ENCODE peak calls at places on chromosomes 11 and 22, in ten cellular contexts. One of them, this sample, is unnamed.

GRCh38 chr11:65425971-65426838 is 3.6 kb downstream of the NEAT1 start:
- DNase-seq in lung: no peak
- DNase-seq in body of pancreas: peak; percentile 47
- DNase-seq in cardiac muscle cell: peak; percentile 80
- DNase-seq in neural progenitor cell: no peak
- DNase-seq in adrenal gland: peak; percentile 30
- DNase-seq in HCT116: peak; percentile 42
- DNase-seq in CD4-positive, alpha-beta T cell: peak; percentile 32
- DNase-seq in right atrium auricular region: peak; percentile 34
- DNase-seq in esophagus muscularis mucosa: no peak
- DNase-seq in this sample: no peak

GRCh38 chr11:58616594-58616993 is 5.9 kb upstream of the CNTF start:
- DNase-seq in lung: no peak
- DNase-seq in body of pancreas: peak; percentile 74
- DNase-seq in cardiac muscle cell: peak; percentile 92
- DNase-seq in neural progenitor cell: no peak
- DNase-seq in adrenal gland: peak; percentile 84
- DNase-seq in HCT116: no peak
- DNase-seq in CD4-positive, alpha-beta T cell: no peak
- DNase-seq in right atrium auricular region: peak; percentile 66
- DNase-seq in esophagus muscularis mucosa: no peak
- DNase-seq in this sample: peak; percentile 55

GRCh38 chr22:35149149-35149548 is 83.2 kb downstream of the ISX start:
- DNase-seq in lung: no peak
- DNase-seq in body of pancreas: no peak
- DNase-seq in cardiac muscle cell: no peak
- DNase-seq in neural progenitor cell: no peak
- DNase-seq in adrenal gland: no peak
- DNase-seq in HCT116: no peak
- DNase-seq in CD4-positive, alpha-beta T cell: no peak
- DNase-seq in right atrium auricular region: no peak
- DNase-seq in esophagus muscularis mucosa: no peak
- DNase-seq in this sample: no peak

GRCh38 chr11:70537576-70538571 is 139.5 kb downstream of the CTTN start:
- DNase-seq in lung: no peak
- DNase-seq in body of pancreas: no peak
- DNase-seq in cardiac muscle cell: no peak
- DNase-seq in neural progenitor cell: no peak
- DNase-seq in adrenal gland: no peak
- DNase-seq in HCT116: no peak
- DNase-seq in CD4-positive, alpha-beta T cell: no peak
- DNase-seq in right atrium auricular region: no peak
- DNase-seq in esophagus muscularis mucosa: no peak
- DNase-seq in this sample: no peak

GRCh38 chr11:36027731-36028130 is 83.9 kb downstream of the LDLRAD3 start:
- DNase-seq in lung: no peak
- DNase-seq in body of pancreas: no peak
- DNase-seq in cardiac muscle cell: no peak
- DNase-seq in neural progenitor cell: no peak
- DNase-seq in adrenal gland: no peak
- DNase-seq in HCT116: no peak
- DNase-seq in CD4-positive, alpha-beta T cell: no peak
- DNase-seq in right atrium auricular region: no peak
- DNase-seq in esophagus muscularis mucosa: no peak
- DNase-seq in this sample: no peak

GRCh38 chr11:122105009-122105828 is 10.8 kb downstream of the BLID start:
- DNase-seq in lung: no peak
- DNase-seq in body of pancreas: no peak
- DNase-seq in cardiac muscle cell: no peak
- DNase-seq in neural progenitor cell: peak; percentile 24
- DNase-seq in adrenal gland: no peak
- DNase-seq in HCT116: peak; percentile 32
- DNase-seq in CD4-positive, alpha-beta T cell: no peak
- DNase-seq in right atrium auricular region: no peak
- DNase-seq in esophagus muscularis mucosa: no peak
- DNase-seq in this sample: no peak

GRCh38 chr22:42708393-42708792 is 12.3 kb downstream of the A4GALT start:
- DNase-seq in lung: no peak
- DNase-seq in body of pancreas: no peak
- DNase-seq in cardiac muscle cell: no peak
- DNase-seq in neural progenitor cell: no peak
- DNase-seq in adrenal gland: no peak
- DNase-seq in HCT116: no peak
- DNase-seq in CD4-positive, alpha-beta T cell: no peak
- DNase-seq in right atrium auricular region: no peak
- DNase-seq in esophagus muscularis mucosa: no peak
- DNase-seq in this sample: no peak

GRCh38 chr11:113161671-113162589 is 152.5 kb upstream of the TTC12 start:
- DNase-seq in lung: no peak
- DNase-seq in body of pancreas: peak; percentile 27
- DNase-seq in cardiac muscle cell: no peak
- DNase-seq in neural progenitor cell: no peak
- DNase-seq in adrenal gland: peak; percentile 37
- DNase-seq in HCT116: no peak
- DNase-seq in CD4-positive, alpha-beta T cell: no peak
- DNase-seq in right atrium auricular region: no peak
- DNase-seq in esophagus muscularis mucosa: no peak
- DNase-seq in this sample: no peak

DNA sequence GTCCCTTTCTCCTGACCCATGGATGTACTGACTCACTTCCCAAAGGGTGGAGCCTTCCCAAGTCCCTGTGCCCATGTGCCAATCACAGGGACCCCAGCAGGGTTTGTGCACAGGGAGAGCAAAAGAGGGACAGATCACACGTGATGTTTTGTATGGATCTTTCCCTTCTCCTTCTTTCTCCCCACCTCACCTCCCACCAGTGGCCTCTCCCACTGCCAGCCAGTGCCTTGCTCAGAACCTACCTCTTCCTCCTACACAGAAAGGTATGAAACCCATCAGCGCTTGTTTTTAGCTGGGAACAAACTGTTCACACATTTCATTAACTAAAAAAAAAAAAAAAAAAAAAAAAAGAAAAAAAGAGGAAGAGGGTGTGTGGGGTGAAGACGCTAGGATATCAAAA is 112.9 kb downstream of the DSCAML1 start:
- DNase-seq in lung: no peak
- DNase-seq in body of pancreas: no peak
- DNase-seq in cardiac muscle cell: no peak
- DNase-seq in neural progenitor cell: no peak
- DNase-seq in adrenal gland: no peak
- DNase-seq in HCT116: no peak
- DNase-seq in CD4-positive, alpha-beta T cell: no peak
- DNase-seq in right atrium auricular region: no peak
- DNase-seq in esophagus muscularis mucosa: no peak
- DNase-seq in this sample: no peak
- TF ChIP-seq CTCF in lung: no peak
- TF ChIP-seq CTCF in body of pancreas: no peak
- TF ChIP-seq CTCF in cardiac muscle cell: no peak
- TF ChIP-seq CTCF in neural progenitor cell: no peak
- TF ChIP-seq CTCF in adrenal gland: no peak
- TF ChIP-seq CTCF in HCT116: no peak
- TF ChIP-seq CTCF in CD4-positive, alpha-beta T cell: no peak
- TF ChIP-seq CTCF in right atrium auricular region: no peak
- TF ChIP-seq CTCF in esophagus muscularis mucosa: no peak
- TF ChIP-seq CTCF in this sample: no peak

GRCh38 chr22:39467390-39467901 is 10.6 kb downstream of the MGAT3 start:
- DNase-seq in lung: no peak
- DNase-seq in body of pancreas: no peak
- DNase-seq in cardiac muscle cell: no peak
- DNase-seq in neural progenitor cell: no peak
- DNase-seq in adrenal gland: no peak
- DNase-seq in HCT116: no peak
- DNase-seq in CD4-positive, alpha-beta T cell: no peak
- DNase-seq in right atrium auricular region: no peak
- DNase-seq in esophagus muscularis mucosa: no peak
- DNase-seq in this sample: no peak

GRCh38 chr22:39466228-39467006 is 9.6 kb downstream of the MGAT3 start:
- DNase-seq in lung: no peak
- DNase-seq in body of pancreas: no peak
- DNase-seq in cardiac muscle cell: peak; percentile 26
- DNase-seq in neural progenitor cell: no peak
- DNase-seq in adrenal gland: no peak
- DNase-seq in HCT116: no peak
- DNase-seq in CD4-positive, alpha-beta T cell: no peak
- DNase-seq in right atrium auricular region: no peak
- DNase-seq in esophagus muscularis mucosa: no peak
- DNase-seq in this sample: no peak

GRCh38 chr22:39463277-39463676 is 6.5 kb downstream of the MGAT3 start:
- DNase-seq in lung: no peak
- DNase-seq in body of pancreas: no peak
- DNase-seq in cardiac muscle cell: no peak
- DNase-seq in neural progenitor cell: no peak
- DNase-seq in adrenal gland: no peak
- DNase-seq in HCT116: no peak
- DNase-seq in CD4-positive, alpha-beta T cell: no peak
- DNase-seq in right atrium auricular region: no peak
- DNase-seq in esophagus muscularis mucosa: no peak
- DNase-seq in this sample: no peak

GRCh38 chr22:39462443-39463147 is 5.8 kb downstream of the MGAT3 start:
- DNase-seq in lung: no peak
- DNase-seq in body of pancreas: no peak
- DNase-seq in cardiac muscle cell: no peak
- DNase-seq in neural progenitor cell: peak; percentile 70
- DNase-seq in adrenal gland: no peak
- DNase-seq in HCT116: no peak
- DNase-seq in CD4-positive, alpha-beta T cell: no peak
- DNase-seq in right atrium auricular region: no peak
- DNase-seq in esophagus muscularis mucosa: no peak
- DNase-seq in this sample: no peak

DNA sequence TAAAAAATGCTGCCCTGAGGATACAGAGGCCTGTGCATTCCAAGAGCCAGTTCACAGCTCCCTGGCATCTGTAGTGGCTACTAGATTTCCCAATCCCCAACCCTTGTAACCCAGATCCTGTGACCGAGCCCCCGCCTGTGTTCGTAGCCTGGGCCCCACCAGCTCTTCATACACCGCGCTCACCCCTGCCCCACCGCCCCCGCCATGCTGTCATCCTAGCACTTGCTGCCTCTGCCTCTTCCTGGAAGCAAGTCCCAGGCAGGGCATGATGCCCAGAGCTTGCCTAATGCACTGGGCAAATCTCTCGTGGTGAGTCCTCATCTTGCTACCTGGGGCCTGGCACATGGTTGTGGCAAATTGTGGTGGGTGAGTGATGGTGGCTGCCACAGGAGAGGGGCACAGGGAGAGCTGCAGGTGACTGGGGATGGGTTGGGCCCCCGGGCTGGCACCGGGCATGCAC is 7.1 kb downstream of the MGAT3 start:
- DNase-seq in lung: peak; percentile 79
- DNase-seq in body of pancreas: no peak
- DNase-seq in cardiac muscle cell: peak; percentile 44
- DNase-seq in neural progenitor cell: no peak
- DNase-seq in adrenal gland: no peak
- DNase-seq in HCT116: no peak
- DNase-seq in CD4-positive, alpha-beta T cell: no peak
- DNase-seq in right atrium auricular region: peak; percentile 74
- DNase-seq in esophagus muscularis mucosa: no peak
- DNase-seq in this sample: no peak
- H3K27ac ChIP-seq in lung: peak overlapping the region; percentile 21
- H3K27ac ChIP-seq in body of pancreas: no peak overlapping the region
- H3K27ac ChIP-seq in cardiac muscle cell: no peak overlapping the region
- H3K27ac ChIP-seq in neural progenitor cell: no peak overlapping the region
- H3K27ac ChIP-seq in adrenal gland: no peak overlapping the region
- H3K27ac ChIP-seq in HCT116: no peak overlapping the region
- H3K27ac ChIP-seq in CD4-positive, alpha-beta T cell: no peak overlapping the region
- H3K27ac ChIP-seq in right atrium auricular region: peak overlapping the region; percentile 74
- H3K27ac ChIP-seq in esophagus muscularis mucosa: peak overlapping the region; percentile 72
- H3K27ac ChIP-seq in this sample: no peak overlapping the region

DNA sequence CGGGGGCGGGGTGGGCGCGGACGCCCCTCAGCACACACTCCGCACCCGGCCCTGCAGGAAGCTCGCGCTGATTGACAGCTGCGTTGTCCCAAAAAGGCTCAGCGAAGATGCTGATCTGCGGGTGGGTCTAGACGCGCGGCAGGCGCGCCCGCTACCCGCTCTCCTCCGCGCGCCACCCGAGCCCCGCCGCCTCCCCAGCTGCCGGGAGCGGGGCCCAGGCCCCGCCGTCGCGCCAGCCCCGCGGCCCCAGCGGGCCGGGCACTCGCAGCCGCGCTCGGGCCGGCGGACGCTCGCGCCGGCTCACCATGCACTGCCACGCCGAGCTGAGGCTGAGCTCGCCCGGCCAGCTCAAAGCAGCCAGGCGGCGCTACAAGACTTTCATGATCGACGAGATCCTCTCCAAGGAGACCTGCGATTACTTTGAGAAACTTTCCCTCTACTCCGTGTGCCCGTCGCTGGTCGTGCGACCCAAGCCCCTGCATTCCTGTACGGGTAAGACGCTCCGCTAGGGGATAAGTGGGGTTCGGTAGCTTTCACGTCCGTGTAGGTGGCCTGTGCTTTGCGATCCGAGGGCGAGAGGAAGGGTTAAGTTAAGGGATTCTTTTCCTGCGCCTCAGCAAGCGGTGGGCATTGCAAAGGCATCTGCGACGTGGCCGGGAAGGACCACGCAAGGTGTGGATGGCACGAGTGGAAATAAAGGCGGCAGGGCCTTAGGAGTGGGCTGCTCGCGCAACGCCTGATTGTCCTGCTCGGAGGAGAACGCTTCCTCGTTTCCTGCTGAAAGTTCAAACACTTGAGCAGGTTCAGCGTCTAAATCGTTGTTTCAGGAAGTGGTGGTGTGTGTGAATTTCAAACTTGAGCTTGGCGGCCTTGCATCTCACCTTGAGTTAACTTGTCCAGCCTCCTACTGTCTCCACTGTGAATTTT is at the start of gene BARX2:
- DNase-seq in lung: peak; percentile 55
- DNase-seq in body of pancreas: peak; percentile 64
- DNase-seq in cardiac muscle cell: peak; percentile 73
- DNase-seq in neural progenitor cell: peak; percentile 91
- DNase-seq in adrenal gland: no peak
- DNase-seq in HCT116: peak; percentile 26
- DNase-seq in CD4-positive, alpha-beta T cell: no peak
- DNase-seq in right atrium auricular region: no peak
- DNase-seq in esophagus muscularis mucosa: no peak
- DNase-seq in this sample: peak; percentile 51
- TF ChIP-seq CTCF in lung: peak; percentile 8
- TF ChIP-seq CTCF in body of pancreas: peak; percentile 74
- TF ChIP-seq CTCF in cardiac muscle cell: peak; percentile 55
- TF ChIP-seq CTCF in neural progenitor cell: peak; percentile 57
- TF ChIP-seq CTCF in adrenal gland: peak; percentile 15
- TF ChIP-seq CTCF in HCT116: peak; percentile 92
- TF ChIP-seq CTCF in CD4-positive, alpha-beta T cell: no peak
- TF ChIP-seq CTCF in right atrium auricular region: peak; percentile 44
- TF ChIP-seq CTCF in esophagus muscularis mucosa: peak; percentile 11
- TF ChIP-seq CTCF in this sample: peak; percentile 77

GRCh38 chr22:27992294-27993165 is 73.5 kb upstream of the PITPNB start:
- DNase-seq in lung: no peak
- DNase-seq in body of pancreas: no peak
- DNase-seq in cardiac muscle cell: no peak
- DNase-seq in neural progenitor cell: no peak
- DNase-seq in adrenal gland: peak; percentile 19
- DNase-seq in HCT116: no peak
- DNase-seq in CD4-positive, alpha-beta T cell: peak; percentile 17
- DNase-seq in right atrium auricular region: no peak
- DNase-seq in esophagus muscularis mucosa: no peak
- DNase-seq in this sample: no peak

GRCh38 chr22:27989758-27990450 is 70.8 kb upstream of the PITPNB start:
- DNase-seq in lung: no peak
- DNase-seq in body of pancreas: no peak
- DNase-seq in cardiac muscle cell: no peak
- DNase-seq in neural progenitor cell: no peak
- DNase-seq in adrenal gland: no peak
- DNase-seq in HCT116: no peak
- DNase-seq in CD4-positive, alpha-beta T cell: no peak
- DNase-seq in right atrium auricular region: peak; percentile 57
- DNase-seq in esophagus muscularis mucosa: no peak
- DNase-seq in this sample: no peak

GRCh38 chr22:27990451-27990840 is 71.4 kb upstream of the PITPNB start:
- DNase-seq in lung: no peak
- DNase-seq in body of pancreas: no peak
- DNase-seq in cardiac muscle cell: no peak
- DNase-seq in neural progenitor cell: no peak
- DNase-seq in adrenal gland: peak; percentile 14
- DNase-seq in HCT116: no peak
- DNase-seq in CD4-positive, alpha-beta T cell: peak; percentile 23
- DNase-seq in right atrium auricular region: no peak
- DNase-seq in esophagus muscularis mucosa: no peak
- DNase-seq in this sample: no peak

GRCh38 chr22:27991586-27992293 is 72.7 kb upstream of the PITPNB start:
- DNase-seq in lung: no peak
- DNase-seq in body of pancreas: no peak
- DNase-seq in cardiac muscle cell: no peak
- DNase-seq in neural progenitor cell: no peak
- DNase-seq in adrenal gland: no peak
- DNase-seq in HCT116: no peak
- DNase-seq in CD4-positive, alpha-beta T cell: peak; percentile 17
- DNase-seq in right atrium auricular region: no peak
- DNase-seq in esophagus muscularis mucosa: no peak
- DNase-seq in this sample: no peak

GRCh38 chr22:27990879-27991278 is 71.8 kb upstream of the PITPNB start:
- DNase-seq in lung: no peak
- DNase-seq in body of pancreas: peak; percentile 28
- DNase-seq in cardiac muscle cell: peak; percentile 63
- DNase-seq in neural progenitor cell: peak; percentile 84
- DNase-seq in adrenal gland: peak; percentile 48
- DNase-seq in HCT116: peak; percentile 32
- DNase-seq in CD4-positive, alpha-beta T cell: peak; percentile 25
- DNase-seq in right atrium auricular region: peak; percentile 84
- DNase-seq in esophagus muscularis mucosa: no peak
- DNase-seq in this sample: no peak
- H3K27ac ChIP-seq in lung: peak overlapping the region; percentile 2
- H3K27ac ChIP-seq in body of pancreas: no peak overlapping the region
- H3K27ac ChIP-seq in cardiac muscle cell: peak overlapping the region; percentile 26
- H3K27ac ChIP-seq in neural progenitor cell: no peak overlapping the region
- H3K27ac ChIP-seq in adrenal gland: peak overlapping the region; percentile 30
- H3K27ac ChIP-seq in HCT116: no peak overlapping the region
- H3K27ac ChIP-seq in CD4-positive, alpha-beta T cell: no peak overlapping the region
- H3K27ac ChIP-seq in right atrium auricular region: peak overlapping the region; percentile 64
- H3K27ac ChIP-seq in esophagus muscularis mucosa: peak overlapping the region; percentile 65
- H3K27ac ChIP-seq in this sample: no peak overlapping the region